ENCODE peak calls at places on chromosomes 16 and 17, in nine cellular contexts. One of them, this sample, is unnamed.

GRCh38 chr17:30597776-30598288 is 120.6 kb downstream of the GOSR1 start:
- DNase-seq in colonic mucosa: no peak
- DNase-seq in ovary: no peak
- DNase-seq in tibial nerve: no peak
- DNase-seq in GM23338: no peak
- DNase-seq in upper lobe of left lung: no peak
- DNase-seq in gastrocnemius medialis: no peak
- DNase-seq in transverse colon: no peak
- DNase-seq in mucosa of descending colon: no peak
- DNase-seq in this sample: no peak

GRCh38 chr17:71115669-71115972 is 946.3 kb downstream of the KCNJ2 start:
- DNase-seq in colonic mucosa: no peak
- DNase-seq in ovary: no peak
- DNase-seq in tibial nerve: no peak
- DNase-seq in GM23338: no peak
- DNase-seq in upper lobe of left lung: no peak
- DNase-seq in gastrocnemius medialis: no peak
- DNase-seq in transverse colon: no peak
- DNase-seq in mucosa of descending colon: no peak
- DNase-seq in this sample: no peak

GRCh38 chr17:47896672-47897490 is 845 bp downstream of the SP2 start:
- DNase-seq in colonic mucosa: peak; percentile 46
- DNase-seq in ovary: no peak
- DNase-seq in tibial nerve: no peak
- DNase-seq in GM23338: no peak
- DNase-seq in upper lobe of left lung: no peak
- DNase-seq in gastrocnemius medialis: no peak
- DNase-seq in transverse colon: no peak
- DNase-seq in mucosa of descending colon: no peak
- DNase-seq in this sample: no peak

GRCh38 chr16:11032922-11033291 is 88.5 kb downstream of the CLEC16A start:
- DNase-seq in colonic mucosa: no peak
- DNase-seq in ovary: peak; percentile 64
- DNase-seq in tibial nerve: peak; percentile 73
- DNase-seq in GM23338: peak; percentile 15
- DNase-seq in upper lobe of left lung: no peak
- DNase-seq in gastrocnemius medialis: peak; percentile 63
- DNase-seq in transverse colon: peak; percentile 26
- DNase-seq in mucosa of descending colon: peak; percentile 22
- DNase-seq in this sample: no peak

GRCh38 chr17:46950997-46951621 is 27.9 kb downstream of the RPRML start:
- DNase-seq in colonic mucosa: no peak
- DNase-seq in ovary: no peak
- DNase-seq in tibial nerve: no peak
- DNase-seq in GM23338: no peak
- DNase-seq in upper lobe of left lung: no peak
- DNase-seq in gastrocnemius medialis: no peak
- DNase-seq in transverse colon: no peak
- DNase-seq in mucosa of descending colon: no peak
- DNase-seq in this sample: no peak

GRCh38 chr17:67413399-67413798 is 36.3 kb downstream of the PITPNC1 start:
- DNase-seq in colonic mucosa: no peak
- DNase-seq in ovary: no peak
- DNase-seq in tibial nerve: no peak
- DNase-seq in GM23338: no peak
- DNase-seq in upper lobe of left lung: no peak
- DNase-seq in gastrocnemius medialis: no peak
- DNase-seq in transverse colon: no peak
- DNase-seq in mucosa of descending colon: no peak
- DNase-seq in this sample: no peak

GRCh38 chr17:69761011-69761410 is 314.0 kb upstream of the KCNJ16 start:
- DNase-seq in colonic mucosa: no peak
- DNase-seq in ovary: no peak
- DNase-seq in tibial nerve: no peak
- DNase-seq in GM23338: no peak
- DNase-seq in upper lobe of left lung: no peak
- DNase-seq in gastrocnemius medialis: no peak
- DNase-seq in transverse colon: no peak
- DNase-seq in mucosa of descending colon: no peak
- DNase-seq in this sample: no peak

GRCh38 chr17:80833952-80834895 is 157.4 kb upstream of the CHMP6 start:
- DNase-seq in colonic mucosa: no peak
- DNase-seq in ovary: peak; percentile 72
- DNase-seq in tibial nerve: peak; percentile 50
- DNase-seq in GM23338: no peak
- DNase-seq in upper lobe of left lung: no peak
- DNase-seq in gastrocnemius medialis: peak; percentile 47
- DNase-seq in transverse colon: no peak
- DNase-seq in mucosa of descending colon: peak; percentile 34
- DNase-seq in this sample: no peak

GRCh38 chr17:66841328-66841727 is 6.4 kb downstream of the CACNG5 start:
- DNase-seq in colonic mucosa: no peak
- DNase-seq in ovary: no peak
- DNase-seq in tibial nerve: no peak
- DNase-seq in GM23338: peak; percentile 33
- DNase-seq in upper lobe of left lung: no peak
- DNase-seq in gastrocnemius medialis: no peak
- DNase-seq in transverse colon: no peak
- DNase-seq in mucosa of descending colon: no peak
- DNase-seq in this sample: no peak

GRCh38 chr16:81585785-81586184 is 141.2 kb downstream of the CMIP start:
- DNase-seq in colonic mucosa: no peak
- DNase-seq in ovary: no peak
- DNase-seq in tibial nerve: no peak
- DNase-seq in GM23338: peak; percentile 77
- DNase-seq in upper lobe of left lung: no peak
- DNase-seq in gastrocnemius medialis: no peak
- DNase-seq in transverse colon: no peak
- DNase-seq in mucosa of descending colon: no peak
- DNase-seq in this sample: no peak

GRCh38 chr17:8221663-8222379 is 11.4 kb upstream of the AURKB start:
- DNase-seq in colonic mucosa: peak; percentile 97
- DNase-seq in ovary: peak; percentile 92
- DNase-seq in tibial nerve: peak; percentile 100
- DNase-seq in GM23338: peak; percentile 89
- DNase-seq in upper lobe of left lung: peak; percentile 85
- DNase-seq in gastrocnemius medialis: peak; percentile 77
- DNase-seq in transverse colon: peak; percentile 90
- DNase-seq in mucosa of descending colon: peak; percentile 96
- DNase-seq in this sample: peak; percentile 81

GRCh38 chr16:67822511-67822910 is 15.8 kb downstream of the TSNAXIP1 start:
- DNase-seq in colonic mucosa: no peak
- DNase-seq in ovary: no peak
- DNase-seq in tibial nerve: no peak
- DNase-seq in GM23338: no peak
- DNase-seq in upper lobe of left lung: no peak
- DNase-seq in gastrocnemius medialis: no peak
- DNase-seq in transverse colon: no peak
- DNase-seq in mucosa of descending colon: no peak
- DNase-seq in this sample: no peak

GRCh38 chr16:4915226-4915761 is 21.7 kb downstream of the PPL start:
- DNase-seq in colonic mucosa: no peak
- DNase-seq in ovary: no peak
- DNase-seq in tibial nerve: no peak
- DNase-seq in GM23338: no peak
- DNase-seq in upper lobe of left lung: no peak
- DNase-seq in gastrocnemius medialis: no peak
- DNase-seq in transverse colon: no peak
- DNase-seq in mucosa of descending colon: no peak
- DNase-seq in this sample: no peak

GRCh38 chr17:35448214-35448898 is at the start of gene SLFN13:
- DNase-seq in colonic mucosa: peak; percentile 80
- DNase-seq in ovary: peak; percentile 41
- DNase-seq in tibial nerve: peak; percentile 39
- DNase-seq in GM23338: peak; percentile 97
- DNase-seq in upper lobe of left lung: peak; percentile 90
- DNase-seq in gastrocnemius medialis: peak; percentile 9
- DNase-seq in transverse colon: peak; percentile 82
- DNase-seq in mucosa of descending colon: peak; percentile 73
- DNase-seq in this sample: no peak

GRCh38 chr17:8268550-8269298 is 19.6 kb downstream of the PFAS start:
- DNase-seq in colonic mucosa: no peak
- DNase-seq in ovary: no peak
- DNase-seq in tibial nerve: no peak
- DNase-seq in GM23338: no peak
- DNase-seq in upper lobe of left lung: no peak
- DNase-seq in gastrocnemius medialis: no peak
- DNase-seq in transverse colon: no peak
- DNase-seq in mucosa of descending colon: no peak
- DNase-seq in this sample: no peak

GRCh38 chr17:34883106-34884000 is 77.9 kb downstream of the CCT6B start:
- DNase-seq in colonic mucosa: no peak
- DNase-seq in ovary: no peak
- DNase-seq in tibial nerve: no peak
- DNase-seq in GM23338: peak; percentile 11
- DNase-seq in upper lobe of left lung: no peak
- DNase-seq in gastrocnemius medialis: no peak
- DNase-seq in transverse colon: no peak
- DNase-seq in mucosa of descending colon: no peak
- DNase-seq in this sample: no peak

GRCh38 chr17:69779378-69780214 is 295.4 kb upstream of the KCNJ16 start:
- DNase-seq in colonic mucosa: no peak
- DNase-seq in ovary: no peak
- DNase-seq in tibial nerve: no peak
- DNase-seq in GM23338: no peak
- DNase-seq in upper lobe of left lung: no peak
- DNase-seq in gastrocnemius medialis: no peak
- DNase-seq in transverse colon: no peak
- DNase-seq in mucosa of descending colon: no peak
- DNase-seq in this sample: no peak

GRCh38 chr16:280991-281659 is 734 bp downstream of the ARHGDIG start:
- DNase-seq in colonic mucosa: no peak
- DNase-seq in ovary: no peak
- DNase-seq in tibial nerve: no peak
- DNase-seq in GM23338: no peak
- DNase-seq in upper lobe of left lung: no peak
- DNase-seq in gastrocnemius medialis: no peak
- DNase-seq in transverse colon: no peak
- DNase-seq in mucosa of descending colon: no peak
- DNase-seq in this sample: no peak

GRCh38 chr17:74276051-74276476 is 2.0 kb downstream of the DNAI2 start:
- DNase-seq in colonic mucosa: no peak
- DNase-seq in ovary: peak; percentile 74
- DNase-seq in tibial nerve: peak; percentile 48
- DNase-seq in GM23338: no peak
- DNase-seq in upper lobe of left lung: no peak
- DNase-seq in gastrocnemius medialis: no peak
- DNase-seq in transverse colon: no peak
- DNase-seq in mucosa of descending colon: no peak
- DNase-seq in this sample: no peak
- H3K4me1 ChIP-seq in colonic mucosa: no peaks in the 10 kb centered on the region
- H3K4me1 ChIP-seq in ovary: peaks cover 13% of the 10 kb centered on the region
- H3K4me1 ChIP-seq in tibial nerve: peaks cover 49% of the 10 kb centered on the region
- H3K4me1 ChIP-seq in GM23338: peaks cover 5% of the 10 kb centered on the region
- H3K4me1 ChIP-seq in upper lobe of left lung: peaks cover 28% of the 10 kb centered on the region
- H3K4me1 ChIP-seq in gastrocnemius medialis: no peaks in the 10 kb centered on the region
- H3K4me1 ChIP-seq in transverse colon: peaks cover 9% of the 10 kb centered on the region
- H3K4me1 ChIP-seq in mucosa of descending colon: peaks cover 4% of the 10 kb centered on the region
- H3K4me1 ChIP-seq in this sample: no peaks in the 10 kb centered on the region

GRCh38 chr17:17837380-17837821 is 615 bp upstream of the SREBF1 start:
- DNase-seq in colonic mucosa: peak; percentile 66
- DNase-seq in ovary: peak; percentile 58
- DNase-seq in tibial nerve: peak; percentile 77
- DNase-seq in GM23338: peak; percentile 75
- DNase-seq in upper lobe of left lung: peak; percentile 84
- DNase-seq in gastrocnemius medialis: peak; percentile 51
- DNase-seq in transverse colon: no peak
- DNase-seq in mucosa of descending colon: peak; percentile 62
- DNase-seq in this sample: no peak
- H3K4me1 ChIP-seq in colonic mucosa: peaks cover 32% of the 10 kb centered on the region
- H3K4me1 ChIP-seq in ovary: peaks cover 26% of the 10 kb centered on the region
- H3K4me1 ChIP-seq in tibial nerve: peaks cover 63% of the 10 kb centered on the region
- H3K4me1 ChIP-seq in GM23338: peaks cover 57% of the 10 kb centered on the region
- H3K4me1 ChIP-seq in upper lobe of left lung: peaks cover 85% of the 10 kb centered on the region
- H3K4me1 ChIP-seq in gastrocnemius medialis: peaks cover 71% of the 10 kb centered on the region
- H3K4me1 ChIP-seq in transverse colon: peaks cover 66% of the 10 kb centered on the region
- H3K4me1 ChIP-seq in mucosa of descending colon: peaks cover 61% of the 10 kb centered on the region
- H3K4me1 ChIP-seq in this sample: peaks cover 62% of the 10 kb centered on the region

DNA sequence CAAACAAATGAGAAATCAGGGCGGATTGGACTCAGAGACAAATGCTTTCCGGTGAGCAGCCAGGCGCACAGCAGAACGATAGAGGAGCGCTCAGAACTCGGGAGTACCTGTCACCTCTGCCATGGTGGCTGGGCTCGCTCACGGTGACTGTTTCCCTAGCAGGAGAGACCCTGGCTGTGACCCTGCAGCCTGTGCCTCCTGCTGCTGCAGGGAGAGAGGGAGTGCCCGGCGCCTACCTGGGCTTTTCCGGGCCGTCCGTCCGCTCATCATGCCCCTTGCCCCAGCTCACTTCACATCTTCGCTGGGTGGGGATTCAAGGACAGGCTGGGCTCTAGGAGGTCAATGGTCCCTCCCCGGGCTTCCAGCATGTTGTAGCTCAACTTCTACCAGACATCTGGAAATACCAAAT is 14.1 kb upstream of the DNAH17 start:
- DNase-seq in colonic mucosa: no peak
- DNase-seq in ovary: no peak
- DNase-seq in tibial nerve: no peak
- DNase-seq in GM23338: no peak
- DNase-seq in upper lobe of left lung: no peak
- DNase-seq in gastrocnemius medialis: no peak
- DNase-seq in transverse colon: no peak
- DNase-seq in mucosa of descending colon: no peak
- DNase-seq in this sample: no peak
- H3K4me1 ChIP-seq in colonic mucosa: no peaks in the 10 kb centered on the region
- H3K4me1 ChIP-seq in ovary: no peaks in the 10 kb centered on the region
- H3K4me1 ChIP-seq in tibial nerve: peaks cover 4% of the 10 kb centered on the region
- H3K4me1 ChIP-seq in GM23338: no peaks in the 10 kb centered on the region
- H3K4me1 ChIP-seq in upper lobe of left lung: peaks cover 25% of the 10 kb centered on the region
- H3K4me1 ChIP-seq in gastrocnemius medialis: no peaks in the 10 kb centered on the region
- H3K4me1 ChIP-seq in transverse colon: peaks cover 8% of the 10 kb centered on the region
- H3K4me1 ChIP-seq in mucosa of descending colon: peaks cover 12% of the 10 kb centered on the region
- H3K4me1 ChIP-seq in this sample: peaks cover 16% of the 10 kb centered on the region

DNA sequence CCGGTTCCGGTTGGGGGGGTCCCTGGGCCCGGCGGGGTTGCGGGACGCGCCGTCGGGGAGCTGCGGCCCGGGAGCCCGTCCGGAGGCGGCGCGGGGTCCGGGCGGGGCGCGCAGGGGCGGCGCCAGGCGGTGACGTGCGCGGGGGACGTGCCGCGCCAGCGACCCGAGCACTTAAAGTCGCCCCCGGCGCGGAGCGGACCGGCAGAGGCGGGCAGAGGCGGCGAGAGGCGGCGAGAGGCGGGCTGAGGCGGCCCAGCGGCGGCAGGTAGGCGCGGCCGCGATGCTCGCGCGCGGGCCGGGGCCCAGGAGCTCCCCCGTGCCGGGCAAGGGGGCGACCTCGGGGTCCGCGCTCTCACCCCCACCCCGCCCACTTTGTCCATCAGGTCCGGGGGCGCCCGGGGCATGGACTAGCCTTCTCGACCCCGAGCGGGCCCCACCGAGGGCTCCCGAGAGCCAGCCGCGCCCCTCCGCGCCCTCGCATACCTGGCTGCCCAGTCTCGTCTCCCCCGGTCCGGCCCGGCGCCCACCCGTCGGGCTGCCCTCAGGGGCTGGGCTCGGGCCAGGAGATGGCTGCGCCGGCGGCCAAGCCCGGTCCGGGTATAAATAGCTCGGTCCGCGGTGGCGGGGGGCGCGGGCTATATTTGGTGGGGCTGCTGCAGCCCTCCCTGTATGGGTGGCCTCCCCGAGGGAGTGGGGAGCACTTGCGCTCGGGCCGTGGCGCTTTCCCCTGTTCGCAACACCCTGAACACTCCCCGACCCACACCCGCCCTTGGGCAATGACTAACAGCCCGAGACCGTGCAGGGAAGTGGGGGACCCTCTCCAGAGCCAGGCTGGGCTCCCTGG is at the start of gene SLC16A3:
- DNase-seq in colonic mucosa: peak; percentile 65
- DNase-seq in ovary: peak; percentile 42
- DNase-seq in tibial nerve: no peak
- DNase-seq in GM23338: peak; percentile 73
- DNase-seq in upper lobe of left lung: peak; percentile 80
- DNase-seq in gastrocnemius medialis: no peak
- DNase-seq in transverse colon: peak; percentile 78
- DNase-seq in mucosa of descending colon: peak; percentile 73
- DNase-seq in this sample: no peak
- H3K4me1 ChIP-seq in colonic mucosa: peaks cover 5% of the 10 kb centered on the region
- H3K4me1 ChIP-seq in ovary: peaks cover 14% of the 10 kb centered on the region
- H3K4me1 ChIP-seq in tibial nerve: peaks cover 29% of the 10 kb centered on the region
- H3K4me1 ChIP-seq in GM23338: no peaks in the 10 kb centered on the region
- H3K4me1 ChIP-seq in upper lobe of left lung: peaks cover 59% of the 10 kb centered on the region
- H3K4me1 ChIP-seq in gastrocnemius medialis: peaks cover 65% of the 10 kb centered on the region
- H3K4me1 ChIP-seq in transverse colon: peaks cover 47% of the 10 kb centered on the region
- H3K4me1 ChIP-seq in mucosa of descending colon: peaks cover 43% of the 10 kb centered on the region
- H3K4me1 ChIP-seq in this sample: peaks cover 17% of the 10 kb centered on the region